ENCODE peak calls at places on chromosomes 1 and 21, in five cellular contexts. One of them, this sample, is unnamed.

GRCh38 chr21:45940091-45940490 is 41.5 kb upstream of the COL6A1 start:
- DNase-seq in Panc1: no peak
- DNase-seq in brain microvascular endothelial cell: no peak
- DNase-seq in cardiac muscle cell: no peak
- DNase-seq in HFF-Myc: no peak
- DNase-seq in this sample: no peak

GRCh38 chr1:54273092-54273836 is 73.3 kb downstream of the MRPL37 start:
- DNase-seq in Panc1: peak
- DNase-seq in brain microvascular endothelial cell: peak
- DNase-seq in cardiac muscle cell: no peak
- DNase-seq in HFF-Myc: peak
- DNase-seq in this sample: peak

GRCh38 chr1:14804626-14805025 is 206.1 kb downstream of the KAZN start:
- DNase-seq in Panc1: no peak
- DNase-seq in brain microvascular endothelial cell: no peak
- DNase-seq in cardiac muscle cell: no peak
- DNase-seq in HFF-Myc: no peak
- DNase-seq in this sample: no peak

GRCh38 chr1:37478451-37478871 is 4.1 kb downstream of the ZC3H12A start:
- DNase-seq in Panc1: no peak
- DNase-seq in brain microvascular endothelial cell: peak
- DNase-seq in cardiac muscle cell: no peak
- DNase-seq in HFF-Myc: no peak
- DNase-seq in this sample: peak

GRCh38 chr1:232033285-232033684 is 406.7 kb downstream of the DISC1 start:
- DNase-seq in Panc1: no peak
- DNase-seq in brain microvascular endothelial cell: no peak
- DNase-seq in cardiac muscle cell: no peak
- DNase-seq in HFF-Myc: no peak
- DNase-seq in this sample: no peak

GRCh38 chr1:199546323-199546722 is 481.2 kb upstream of the NR5A2 start:
- DNase-seq in Panc1: no peak
- DNase-seq in brain microvascular endothelial cell: peak
- DNase-seq in cardiac muscle cell: no peak
- DNase-seq in HFF-Myc: no peak
- DNase-seq in this sample: peak

GRCh38 chr1:90881034-90881433 is 140.8 kb downstream of the ZNF644 start:
- DNase-seq in Panc1: no peak
- DNase-seq in brain microvascular endothelial cell: no peak
- DNase-seq in cardiac muscle cell: no peak
- DNase-seq in HFF-Myc: no peak
- DNase-seq in this sample: no peak

GRCh38 chr1:201016943-201017827 is 6.3 kb downstream of the KIF21B start:
- DNase-seq in Panc1: no peak
- DNase-seq in brain microvascular endothelial cell: no peak
- DNase-seq in cardiac muscle cell: no peak
- DNase-seq in HFF-Myc: no peak
- DNase-seq in this sample: no peak

GRCh38 chr1:40802078-40803075 is 18.8 kb downstream of the KCNQ4 start:
- DNase-seq in Panc1: no peak
- DNase-seq in brain microvascular endothelial cell: peak
- DNase-seq in cardiac muscle cell: peak
- DNase-seq in HFF-Myc: peak
- DNase-seq in this sample: peak

GRCh38 chr1:29303201-29304024 is 67.1 kb downstream of the PTPRU start:
- DNase-seq in Panc1: no peak
- DNase-seq in brain microvascular endothelial cell: no peak
- DNase-seq in cardiac muscle cell: no peak
- DNase-seq in HFF-Myc: no peak
- DNase-seq in this sample: no peak

GRCh38 chr1:172870901-172871606 is 179.7 kb downstream of the TNFSF18 start:
- DNase-seq in Panc1: no peak
- DNase-seq in brain microvascular endothelial cell: peak
- DNase-seq in cardiac muscle cell: no peak
- DNase-seq in HFF-Myc: no peak
- DNase-seq in this sample: no peak

GRCh38 chr1:11673089-11673769 is 7.7 kb downstream of the MAD2L2 start:
- DNase-seq in Panc1: no peak
- DNase-seq in brain microvascular endothelial cell: no peak
- DNase-seq in cardiac muscle cell: no peak
- DNase-seq in HFF-Myc: no peak
- DNase-seq in this sample: no peak

GRCh38 chr21:45822429-45823099 is 159.0 kb upstream of the COL6A1 start:
- DNase-seq in Panc1: no peak
- DNase-seq in brain microvascular endothelial cell: no peak
- DNase-seq in cardiac muscle cell: no peak
- DNase-seq in HFF-Myc: no peak
- DNase-seq in this sample: no peak

GRCh38 chr21:21632926-21633325 is 634.7 kb downstream of the NCAM2 start:
- DNase-seq in Panc1: no peak
- DNase-seq in brain microvascular endothelial cell: no peak
- DNase-seq in cardiac muscle cell: no peak
- DNase-seq in HFF-Myc: no peak
- DNase-seq in this sample: no peak

GRCh38 chr1:19079541-19079940 is 123.1 kb upstream of the IFFO2 start:
- DNase-seq in Panc1: no peak
- DNase-seq in brain microvascular endothelial cell: no peak
- DNase-seq in cardiac muscle cell: no peak
- DNase-seq in HFF-Myc: no peak
- DNase-seq in this sample: no peak

GRCh38 chr1:230797376-230798186 is 50.4 kb downstream of the CAPN9 start:
- DNase-seq in Panc1: peak
- DNase-seq in brain microvascular endothelial cell: peak
- DNase-seq in cardiac muscle cell: peak
- DNase-seq in HFF-Myc: peak
- DNase-seq in this sample: peak

GRCh38 chr21:15134711-15135110 is 69.9 kb upstream of the NRIP1 start:
- DNase-seq in Panc1: no peak
- DNase-seq in brain microvascular endothelial cell: no peak
- DNase-seq in cardiac muscle cell: no peak
- DNase-seq in HFF-Myc: no peak
- DNase-seq in this sample: no peak

GRCh38 chr1:116809181-116809508 is 54.9 kb downstream of the CD2 start:
- DNase-seq in Panc1: no peak
- DNase-seq in brain microvascular endothelial cell: no peak
- DNase-seq in cardiac muscle cell: no peak
- DNase-seq in HFF-Myc: no peak
- DNase-seq in this sample: no peak

GRCh38 chr1:196951711-196952394 is 8.3 kb downstream of the CFHR2 start:
- DNase-seq in Panc1: no peak
- DNase-seq in brain microvascular endothelial cell: no peak
- DNase-seq in cardiac muscle cell: no peak
- DNase-seq in HFF-Myc: no peak
- DNase-seq in this sample: no peak

GRCh38 chr1:112332751-112333150 is 63.3 kb upstream of the CTTNBP2NL start:
- DNase-seq in Panc1: no peak
- DNase-seq in brain microvascular endothelial cell: no peak
- DNase-seq in cardiac muscle cell: no peak
- DNase-seq in HFF-Myc: no peak
- DNase-seq in this sample: no peak

GRCh38 chr21:26389971-26390641 is 183.0 kb downstream of the CYYR1 start:
- DNase-seq in Panc1: peak
- DNase-seq in brain microvascular endothelial cell: peak
- DNase-seq in cardiac muscle cell: peak
- DNase-seq in HFF-Myc: peak
- DNase-seq in this sample: peak

GRCh38 chr1:67747667-67748066 is 62.7 kb downstream of the GADD45A start:
- DNase-seq in Panc1: no peak
- DNase-seq in brain microvascular endothelial cell: peak
- DNase-seq in cardiac muscle cell: no peak
- DNase-seq in HFF-Myc: no peak
- DNase-seq in this sample: peak

GRCh38 chr1:230869499-230869898 is 1.2 kb upstream of the C1orf198 start:
- DNase-seq in Panc1: no peak
- DNase-seq in brain microvascular endothelial cell: no peak
- DNase-seq in cardiac muscle cell: no peak
- DNase-seq in HFF-Myc: no peak
- DNase-seq in this sample: peak

GRCh38 chr1:111879086-111879485 is 110.4 kb downstream of the KCND3 start:
- DNase-seq in Panc1: no peak
- DNase-seq in brain microvascular endothelial cell: no peak
- DNase-seq in cardiac muscle cell: no peak
- DNase-seq in HFF-Myc: no peak
- DNase-seq in this sample: no peak

GRCh38 chr1:40090652-40091355 is 6.2 kb downstream of the PPT1 start:
- DNase-seq in Panc1: no peak
- DNase-seq in brain microvascular endothelial cell: no peak
- DNase-seq in cardiac muscle cell: no peak
- DNase-seq in HFF-Myc: no peak
- DNase-seq in this sample: no peak

GRCh38 chr1:18866314-18866713 is 6.9 kb upstream of the TAS1R2 start:
- DNase-seq in Panc1: no peak
- DNase-seq in brain microvascular endothelial cell: no peak
- DNase-seq in cardiac muscle cell: no peak
- DNase-seq in HFF-Myc: no peak
- DNase-seq in this sample: no peak

GRCh38 chr1:228647523-228648444 is 87.5 kb upstream of the RHOU start:
- DNase-seq in Panc1: peak
- DNase-seq in brain microvascular endothelial cell: peak
- DNase-seq in cardiac muscle cell: peak
- DNase-seq in HFF-Myc: peak
- DNase-seq in this sample: peak

GRCh38 chr1:173095632-173096031 is 44.9 kb upstream of the TNFSF18 start:
- DNase-seq in Panc1: peak
- DNase-seq in brain microvascular endothelial cell: peak
- DNase-seq in cardiac muscle cell: no peak
- DNase-seq in HFF-Myc: peak
- DNase-seq in this sample: peak

GRCh38 chr1:117591248-117591647 is 14.6 kb upstream of the TENT5C start:
- DNase-seq in Panc1: no peak
- DNase-seq in brain microvascular endothelial cell: no peak
- DNase-seq in cardiac muscle cell: no peak
- DNase-seq in HFF-Myc: no peak
- DNase-seq in this sample: no peak

GRCh38 chr1:33339413-33339812 is 18.5 kb upstream of the A3GALT2 start:
- DNase-seq in Panc1: no peak
- DNase-seq in brain microvascular endothelial cell: no peak
- DNase-seq in cardiac muscle cell: no peak
- DNase-seq in HFF-Myc: no peak
- DNase-seq in this sample: no peak
- TF ChIP-seq CTCF in Panc1: peak
- TF ChIP-seq CTCF in brain microvascular endothelial cell: peak
- TF ChIP-seq CTCF in cardiac muscle cell: peak
- TF ChIP-seq CTCF in HFF-Myc: peak
- TF ChIP-seq CTCF in this sample: peak

GRCh38 chr1:47160716-47161115 is 23.5 kb downstream of the CYP4A22 start:
- DNase-seq in Panc1: no peak
- DNase-seq in brain microvascular endothelial cell: no peak
- DNase-seq in cardiac muscle cell: no peak
- DNase-seq in HFF-Myc: no peak
- DNase-seq in this sample: no peak
- TF ChIP-seq CTCF in Panc1: no peak
- TF ChIP-seq CTCF in brain microvascular endothelial cell: no peak
- TF ChIP-seq CTCF in cardiac muscle cell: no peak
- TF ChIP-seq CTCF in HFF-Myc: no peak
- TF ChIP-seq CTCF in this sample: no peak

GRCh38 chr1:224051086-224051406 is 62.9 kb upstream of the FBXO28 start:
- DNase-seq in Panc1: no peak
- DNase-seq in brain microvascular endothelial cell: no peak
- DNase-seq in cardiac muscle cell: no peak
- DNase-seq in HFF-Myc: no peak
- DNase-seq in this sample: no peak
- TF ChIP-seq CTCF in Panc1: peak
- TF ChIP-seq CTCF in brain microvascular endothelial cell: no peak
- TF ChIP-seq CTCF in cardiac muscle cell: no peak
- TF ChIP-seq CTCF in HFF-Myc: no peak
- TF ChIP-seq CTCF in this sample: no peak

GRCh38 chr1:77031101-77031662 is 163.9 kb downstream of the ST6GALNAC5 start:
- DNase-seq in Panc1: peak
- DNase-seq in brain microvascular endothelial cell: peak
- DNase-seq in cardiac muscle cell: no peak
- DNase-seq in HFF-Myc: peak
- DNase-seq in this sample: peak
- TF ChIP-seq CTCF in Panc1: no peak
- TF ChIP-seq CTCF in brain microvascular endothelial cell: peak
- TF ChIP-seq CTCF in cardiac muscle cell: no peak
- TF ChIP-seq CTCF in HFF-Myc: no peak
- TF ChIP-seq CTCF in this sample: peak

DNA sequence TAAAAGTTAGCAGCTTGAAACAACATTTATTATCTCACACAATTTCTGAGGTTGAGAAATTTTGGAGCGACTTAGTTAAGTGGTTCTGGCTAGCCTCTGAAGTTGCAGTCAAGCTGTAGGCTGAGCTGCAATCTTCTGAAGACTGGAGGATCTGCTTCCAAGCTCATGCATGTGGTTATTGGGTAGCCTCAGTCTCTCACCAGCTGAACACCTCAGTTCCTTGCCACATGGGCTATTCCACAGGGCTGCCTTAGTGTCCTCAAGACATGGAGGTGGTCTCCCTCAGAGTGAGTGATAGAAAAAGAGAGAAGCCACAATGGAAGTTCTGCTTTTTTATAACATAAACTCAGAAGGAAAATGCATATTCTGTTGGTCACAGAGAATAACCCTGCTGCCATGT is 92.0 kb upstream of the CAMK1G start:
- DNase-seq in Panc1: no peak
- DNase-seq in brain microvascular endothelial cell: no peak
- DNase-seq in cardiac muscle cell: no peak
- DNase-seq in HFF-Myc: no peak
- DNase-seq in this sample: no peak
- TF ChIP-seq CTCF in Panc1: no peak
- TF ChIP-seq CTCF in brain microvascular endothelial cell: no peak
- TF ChIP-seq CTCF in cardiac muscle cell: no peak
- TF ChIP-seq CTCF in HFF-Myc: no peak
- TF ChIP-seq CTCF in this sample: no peak

GRCh38 chr1:184513966-184514365 is 127.1 kb downstream of the C1orf21 start:
- DNase-seq in Panc1: no peak
- DNase-seq in brain microvascular endothelial cell: peak
- DNase-seq in cardiac muscle cell: no peak
- DNase-seq in HFF-Myc: no peak
- DNase-seq in this sample: peak
- TF ChIP-seq CTCF in Panc1: no peak
- TF ChIP-seq CTCF in brain microvascular endothelial cell: no peak
- TF ChIP-seq CTCF in cardiac muscle cell: no peak
- TF ChIP-seq CTCF in HFF-Myc: no peak
- TF ChIP-seq CTCF in this sample: no peak

DNA sequence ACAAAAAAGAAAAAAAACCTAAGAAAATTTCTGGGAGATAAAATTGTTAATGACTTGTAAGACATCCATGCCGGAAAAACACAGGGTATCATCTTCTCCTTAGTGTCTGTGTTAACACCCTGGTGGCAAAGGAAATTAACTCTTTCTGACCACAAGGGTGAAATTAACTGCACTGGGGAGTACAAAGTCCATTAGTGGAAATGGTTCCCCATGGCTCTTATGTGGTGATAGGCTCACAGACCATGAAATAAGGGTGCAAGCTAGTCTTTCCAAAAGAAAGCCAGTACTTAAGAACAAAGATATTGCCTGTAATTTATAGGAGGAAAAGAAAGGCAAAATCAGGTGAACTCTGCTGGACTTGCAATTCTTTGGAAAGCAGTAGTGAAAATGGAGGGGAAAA is 185.4 kb downstream of the LRRIQ3 start:
- DNase-seq in Panc1: no peak
- DNase-seq in brain microvascular endothelial cell: no peak
- DNase-seq in cardiac muscle cell: no peak
- DNase-seq in HFF-Myc: no peak
- DNase-seq in this sample: no peak
- TF ChIP-seq CTCF in Panc1: no peak
- TF ChIP-seq CTCF in brain microvascular endothelial cell: no peak
- TF ChIP-seq CTCF in cardiac muscle cell: no peak
- TF ChIP-seq CTCF in HFF-Myc: no peak
- TF ChIP-seq CTCF in this sample: no peak